ENCODE peak calls at places on chromosomes 2 and 18, in seven cellular contexts. J is adrenal gland, I is cardiac fibroblast, E is fibroblast of mammary gland, R is GM12865, K is right lobe of liver, M is IMR-90. S is an unnamed sample.

GRCh38 chr2:165003443-165004130 is 48.3 kb upstream of the SLC38A11 start:
- DNase-seq in J (no peak), I (no peak), E (no peak), R (no peak), K (no peak), M (no peak), S (no peak)

GRCh38 chr2:69847068-69847828 is 17.8 kb downstream of the GMCL1 start:
- DNase-seq in J (no peak), I (no peak), E (no peak), R (no peak), K (no peak), M (no peak), S (no peak)

GRCh38 chr2:3311601-3312000 is 66.0 kb downstream of the EIPR1 start:
- DNase-seq in J (no peak), I (no peak), E (no peak), R (no peak), K (no peak), M (no peak), S (no peak)

GRCh38 chr18:7566244-7566586 is 901 bp upstream of the PTPRM start:
- DNase-seq in J (no peak), I (no peak), E (no peak), R (no peak), K (no peak), M (no peak), S (no peak)

GRCh38 chr2:144213797-144214196 is 306.1 kb downstream of the ZEB2 start:
- DNase-seq in J (no peak), I (no peak), E (no peak), R (peak), K (no peak), M (no peak), S (no peak)

GRCh38 chr2:15588329-15588919 is 3.2 kb upstream of the DDX1 start:
- DNase-seq in J (peak), I (peak), E (peak), R (peak), K (peak), M (peak), S (peak)

GRCh38 chr18:7172611-7173010 is 55.0 kb upstream of the LAMA1 start:
- DNase-seq in J (no peak), I (no peak), E (no peak), R (no peak), K (no peak), M (no peak), S (no peak)

GRCh38 chr2:186612555-186613440 is 22.9 kb downstream of the ITGAV start:
- DNase-seq in J (no peak), I (no peak), E (no peak), R (no peak), K (no peak), M (no peak), S (no peak)

GRCh38 chr2:137929504-137929886 is 34.8 kb upstream of the HNMT start:
- DNase-seq in J (no peak), I (no peak), E (no peak), R (no peak), K (no peak), M (no peak), S (no peak)

GRCh38 chr18:45102863-45103262 is 422.2 kb downstream of the SETBP1 start:
- DNase-seq in J (no peak), I (no peak), E (no peak), R (peak), K (no peak), M (no peak), S (no peak)

GRCh38 chr2:57947398-57947797 is 99.2 kb upstream of the VRK2 start:
- DNase-seq in J (no peak), I (no peak), E (peak), R (no peak), K (no peak), M (no peak), S (no peak)

GRCh38 chr2:95350320-95351079 is 52.0 kb upstream of the FAHD2A start:
- DNase-seq in J (peak), I (no peak), E (no peak), R (no peak), K (peak), M (no peak), S (no peak)

GRCh38 chr2:224036731-224037376 is 2.2 kb downstream of the SERPINE2 start:
- DNase-seq in J (no peak), I (no peak), E (peak), R (no peak), K (no peak), M (no peak), S (no peak)

GRCh38 chr2:128179461-128179755 is 88.4 kb downstream of the UGGT1 start:
- DNase-seq in J (no peak), I (no peak), E (no peak), R (no peak), K (no peak), M (no peak), S (no peak)

GRCh38 chr2:11022874-11023273 is 111.1 kb downstream of the KCNF1 start:
- DNase-seq in J (no peak), I (no peak), E (no peak), R (no peak), K (no peak), M (no peak), S (no peak)

GRCh38 chr2:151657667-151658076 is 76.6 kb downstream of the NEB start:
- DNase-seq in J (no peak), I (no peak), E (peak), R (no peak), K (no peak), M (no peak), S (no peak)

GRCh38 chr2:212908682-212909435 is 242.6 kb downstream of the IKZF2 start:
- DNase-seq in J (no peak), I (peak), E (no peak), R (no peak), K (no peak), M (no peak), S (peak)

GRCh38 chr18:56028514-56028913 is 440.5 kb upstream of the TCF4 start:
- DNase-seq in J (no peak), I (no peak), E (peak), R (no peak), K (no peak), M (peak), S (peak)

GRCh38 chr18:830315-830901 is 18.4 kb upstream of the YES1 start:
- DNase-seq in J (no peak), I (peak), E (peak), R (peak), K (no peak), M (peak), S (peak)

GRCh38 chr2:211709394-211709793 is 829.2 kb downstream of the ERBB4 start:
- DNase-seq in J (no peak), I (no peak), E (no peak), R (no peak), K (no peak), M (no peak), S (no peak)

GRCh38 chr2:221997100-221997499 is 301.7 kb downstream of the PAX3 start:
- DNase-seq in J (no peak), I (peak), E (peak), R (no peak), K (no peak), M (peak), S (peak)

DNA sequence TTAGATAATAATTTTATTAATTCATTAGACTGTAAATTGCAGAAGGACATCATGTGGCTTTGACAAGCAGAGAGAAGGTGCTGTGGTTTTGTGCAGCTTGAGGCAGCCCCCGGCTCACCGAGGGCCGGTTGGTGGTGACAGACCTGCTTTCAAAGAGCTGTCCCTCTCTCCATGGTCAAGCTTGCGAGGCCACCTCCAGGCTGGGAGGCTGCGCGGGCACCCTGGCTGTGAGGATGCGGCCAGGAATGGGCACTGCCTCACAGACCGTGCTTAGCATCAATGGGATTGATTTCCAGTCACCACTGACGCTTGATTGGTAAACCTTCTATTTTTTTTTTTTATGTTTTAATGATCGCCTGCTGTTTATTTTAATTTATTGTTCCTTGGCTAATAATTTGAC is 690.9 kb downstream of the GALR1 start:
- DNase-seq in J (no peak), I (no peak), E (no peak), R (no peak), K (no peak), M (no peak), S (no peak)
- H3K4me3 ChIP-seq in J (no peak), I (no peak), E (no peak), R (no peak), K (no peak), M (no peak), S (no peak)

GRCh38 chr18:74289946-74290478 is 1.8 kb downstream of the CYB5A start:
- DNase-seq in J (no peak), I (no peak), E (no peak), R (no peak), K (no peak), M (no peak), S (no peak)

GRCh38 chr18:74292541-74292858 is 737 bp upstream of the CYB5A start:
- DNase-seq in J (no peak), I (no peak), E (no peak), R (no peak), K (no peak), M (no peak), S (no peak)

GRCh38 chr18:74294526-74294925 is 2.8 kb upstream of the CYB5A start:
- DNase-seq in J (no peak), I (peak), E (peak), R (no peak), K (no peak), M (no peak), S (no peak)

GRCh38 chr18:74290831-74291770 is 662 bp downstream of the CYB5A start:
- DNase-seq in J (no peak), I (peak), E (no peak), R (peak), K (no peak), M (no peak), S (peak)

GRCh38 chr18:74291771-74292540 is at the start of gene CYB5A:
- DNase-seq in J (peak), I (peak), E (peak), R (peak), K (peak), M (peak), S (peak)
- TF ChIP-seq CTCF in J (no peak), I (no peak), E (peak), R (no peak), K (no peak), M (no peak), S (no peak)

DNA sequence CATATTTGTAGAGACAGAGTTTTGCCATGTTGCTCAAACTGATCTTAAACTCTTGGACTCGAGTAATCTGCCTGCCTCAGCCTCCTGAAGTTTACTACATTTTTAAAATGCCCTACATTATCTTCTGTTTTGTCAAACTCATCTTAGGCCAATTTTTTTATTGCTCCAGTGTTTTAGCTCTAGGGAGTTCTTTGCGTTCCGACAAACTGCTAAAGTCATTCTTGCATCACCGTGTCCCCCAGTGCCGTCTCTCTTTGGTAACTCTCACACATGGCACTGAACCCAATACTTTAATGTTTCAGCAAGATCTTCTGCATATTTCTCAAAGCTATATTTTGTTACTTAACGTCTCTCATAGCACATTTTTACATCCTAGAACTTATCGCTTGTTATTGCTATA is 440.9 kb upstream of the NRXN1 start:
- DNase-seq in J (no peak), I (no peak), E (no peak), R (no peak), K (no peak), M (no peak), S (no peak)
- H3K4me3 ChIP-seq in J (no peak), I (no peak), E (no peak), R (no peak), K (no peak), M (no peak), S (no peak)

GRCh38 chr2:96536445-96537065 is at the start of gene ARID5A:
- DNase-seq in J (peak), I (peak), E (peak), R (peak), K (peak), M (peak), S (peak)

GRCh38 chr2:96535331-96535730 is 1.2 kb upstream of the ARID5A start:
- DNase-seq in J (no peak), I (no peak), E (no peak), R (no peak), K (no peak), M (no peak), S (no peak)

GRCh38 chr2:96533292-96534073 is 3.1 kb upstream of the ARID5A start:
- DNase-seq in J (peak), I (peak), E (peak), R (no peak), K (no peak), M (peak), S (peak)

GRCh38 chr2:96534131-96534530 is 2.4 kb upstream of the ARID5A start:
- DNase-seq in J (no peak), I (peak), E (no peak), R (no peak), K (no peak), M (no peak), S (no peak)

DNA sequence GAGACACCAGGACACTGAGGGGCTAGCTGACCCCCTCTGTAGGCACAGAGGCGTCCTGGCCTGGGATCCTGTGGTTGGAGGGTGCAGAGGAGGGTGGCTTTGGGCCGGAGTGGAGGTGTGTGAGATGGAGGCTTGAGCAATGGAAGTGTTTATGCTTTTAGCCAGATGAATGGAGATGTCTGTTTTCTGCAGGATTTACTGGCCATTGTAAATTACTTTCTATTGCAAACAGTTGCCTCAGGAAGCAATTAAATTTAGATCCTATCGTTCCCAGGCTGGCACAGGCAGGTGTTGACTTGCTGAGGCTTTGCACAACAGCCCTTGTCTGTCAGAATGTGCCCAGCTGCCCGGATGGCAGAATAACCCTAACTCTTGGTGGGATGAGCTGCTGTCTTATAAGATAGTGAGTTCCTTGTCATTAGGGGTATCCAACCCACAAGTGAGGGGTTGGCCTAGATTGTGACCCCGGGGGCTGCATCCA is 1.8 kb upstream of the ARID5A start:
- DNase-seq in J (no peak), I (no peak), E (no peak), R (no peak), K (no peak), M (no peak), S (no peak)
- TF ChIP-seq CTCF in J (no peak), I (no peak), E (no peak), R (no peak), K (no peak), M (no peak), S (no peak)

DNA sequence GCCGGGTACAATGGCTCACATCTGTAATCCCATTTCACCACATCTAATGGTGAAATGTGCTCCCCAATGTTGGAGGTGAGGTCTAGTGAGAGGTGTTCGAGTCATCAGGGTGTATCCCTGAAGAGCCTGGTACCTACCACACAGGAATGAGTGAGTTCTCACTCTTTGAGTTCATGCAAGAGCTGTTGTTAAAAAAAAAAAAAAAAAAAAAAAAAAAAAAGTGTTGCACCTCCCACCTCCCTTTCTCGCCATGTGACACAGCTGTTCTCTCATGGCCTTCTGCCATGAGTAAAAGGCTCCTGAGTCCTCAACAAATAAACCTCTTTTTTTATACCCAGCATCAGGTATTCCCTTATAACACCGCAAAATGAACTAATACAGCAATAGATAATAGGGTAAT is 106.3 kb downstream of the C2orf74 start:
- DNase-seq in J (no peak), I (no peak), E (peak), R (no peak), K (no peak), M (no peak), S (no peak)
- H3K4me3 ChIP-seq in J (no peak), I (no peak), E (no peak), R (no peak), K (no peak), M (no peak), S (no peak)

DNA sequence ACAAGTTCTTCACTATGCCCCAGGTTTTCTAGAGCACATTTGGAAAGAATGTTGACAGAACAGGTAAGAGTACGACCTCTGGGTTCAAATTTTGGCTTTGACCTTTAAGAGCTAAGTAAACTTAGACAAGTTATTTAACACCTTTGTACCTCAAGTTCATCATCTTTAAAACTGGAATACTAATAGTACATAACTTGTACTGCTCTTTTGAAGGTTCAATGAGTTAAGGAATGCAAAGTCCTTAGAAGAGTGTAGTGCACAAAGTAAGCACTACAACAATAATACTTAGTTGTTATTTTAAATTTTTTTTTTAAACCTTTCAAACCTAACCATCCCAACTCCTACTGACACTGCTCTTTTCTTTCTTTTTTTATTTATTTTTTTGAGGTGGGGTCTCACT is 156.6 kb downstream of the TMEFF2 start:
- DNase-seq in J (no peak), I (no peak), E (no peak), R (no peak), K (no peak), M (no peak), S (no peak)
- TF ChIP-seq CTCF in J (no peak), I (no peak), E (no peak), R (no peak), K (no peak), M (no peak), S (no peak)

GRCh38 chr2:17879913-17880274 is 1.4 kb downstream of the KCNS3 start:
- DNase-seq in J (no peak), I (no peak), E (no peak), R (no peak), K (no peak), M (no peak), S (no peak)
- H3K4me3 ChIP-seq in J (no peak), I (no peak), E (no peak), R (no peak), K (peak), M (no peak), S (no peak)

GRCh38 chr2:54054774-54055173 is 60.6 kb upstream of the ACYP2 start:
- DNase-seq in J (no peak), I (no peak), E (no peak), R (no peak), K (no peak), M (no peak), S (no peak)

GRCh38 chr2:54053830-54054229 is 61.6 kb upstream of the ACYP2 start:
- DNase-seq in J (no peak), I (no peak), E (no peak), R (peak), K (no peak), M (no peak), S (peak)

GRCh38 chr2:54054271-54054670 is 61.1 kb upstream of the ACYP2 start:
- DNase-seq in J (no peak), I (no peak), E (no peak), R (peak), K (no peak), M (no peak), S (no peak)

GRCh38 chr2:54050445-54050844 is 65.0 kb upstream of the ACYP2 start:
- DNase-seq in J (no peak), I (no peak), E (no peak), R (no peak), K (no peak), M (no peak), S (no peak)

DNA sequence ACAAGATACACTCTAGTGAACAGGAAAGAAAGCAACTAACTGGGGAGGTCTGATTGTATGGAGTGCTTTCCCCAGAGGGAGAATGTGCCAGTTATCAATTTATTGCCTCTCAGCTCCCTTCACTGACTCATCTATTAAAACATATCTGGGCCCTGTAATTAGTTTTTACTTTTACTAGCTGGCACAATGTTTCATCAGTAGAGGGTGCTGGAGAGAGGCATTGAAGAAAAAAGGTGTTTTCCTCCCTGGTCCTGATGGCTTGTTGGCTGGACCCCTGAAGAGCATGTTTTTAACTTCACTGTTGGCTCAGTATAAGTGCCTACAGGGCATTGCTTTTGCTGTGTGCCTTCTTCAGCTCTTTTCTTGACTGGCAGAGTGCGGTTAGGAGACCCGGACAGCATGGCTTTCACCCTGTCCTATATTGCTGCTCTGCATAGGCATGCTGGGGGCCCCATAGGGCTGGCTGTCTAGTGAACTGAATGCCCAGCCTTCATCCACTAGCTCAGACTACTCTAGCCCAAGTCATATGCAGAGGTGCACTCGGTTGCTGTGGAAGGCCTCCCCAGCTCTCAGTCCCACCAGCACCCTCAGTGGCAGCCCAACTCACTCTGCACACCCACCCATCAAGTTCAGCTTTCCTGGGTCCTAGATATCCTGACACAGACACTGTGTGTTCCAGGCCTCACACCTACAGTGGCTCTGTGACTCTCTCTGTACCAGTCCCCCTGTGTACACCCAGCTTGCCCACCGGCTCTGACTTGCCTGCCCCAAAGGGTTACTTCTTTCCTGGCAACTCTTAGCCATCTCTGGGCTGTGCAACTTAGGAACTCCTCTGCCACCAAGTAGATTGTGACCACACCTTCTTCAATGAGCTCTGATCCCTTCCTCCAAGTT is 62.3 kb upstream of the ACYP2 start:
- DNase-seq in J (no peak), I (no peak), E (peak), R (peak), K (no peak), M (no peak), S (no peak)
- TF ChIP-seq CTCF in J (no peak), I (peak), E (peak), R (peak), K (peak), M (no peak), S (peak)

GRCh38 chr2:85577063-85577385 is 362 bp upstream of the VAMP8 start:
- DNase-seq in J (no peak), I (no peak), E (no peak), R (no peak), K (no peak), M (no peak), S (no peak)
- H3K4me3 ChIP-seq in J (no peak), I (no peak), E (no peak), R (peak), K (peak), M (no peak), S (no peak)

S was measured in fibroblast of pulmonary artery.